ENCODE peak calls at places on chromosomes 4 and X, in four cellular contexts. S is psoas muscle, O is body of pancreas, F is esophagus squamous epithelium. I is an unnamed sample.
A peak's percentile ranks its signal among the peaks of the same experiment; 100 is the strongest.

GRCh38 chrX:108186811-108187210 is 95.2 kb downstream of the ATG4A start:
- DNase-seq in S (no peak), O (no peak), F (no peak), I (no peak)

GRCh38 chr4:139986108-139986507 is 167.9 kb downstream of the MAML3 start:
- DNase-seq in S (no peak), O (no peak), F (no peak), I (no peak)

GRCh38 chr4:183722738-183723560 is 63.9 kb downstream of the TRAPPC11 start:
- DNase-seq in S (peak; percentile 74), O (peak; percentile 86), F (no peak), I (peak; percentile 86)

GRCh38 chr4:22202351-22203343 is 254.1 kb upstream of the KCNIP4 start:
- DNase-seq in S (no peak), O (no peak), F (no peak), I (no peak)

GRCh38 chr4:109211671-109212070 is 90.8 kb downstream of the COL25A1 start:
- DNase-seq in S (no peak), O (no peak), F (no peak), I (no peak)

GRCh38 chr4:106019771-106020170 is 124.5 kb downstream of the NPNT start:
- DNase-seq in S (no peak), O (no peak), F (no peak), I (no peak)

GRCh38 chrX:154855256-154855655 is 20.8 kb upstream of the SMIM9 start:
- DNase-seq in S (no peak), O (no peak), F (no peak), I (no peak)

GRCh38 chrX:155864655-155865054 is 16.5 kb upstream of the VAMP7 start:
- DNase-seq in S (no peak), O (no peak), F (no peak), I (no peak)

GRCh38 chrX:132877954-132878536 is 80.4 kb downstream of the HS6ST2 start:
- DNase-seq in S (no peak), O (no peak), F (no peak), I (no peak)

GRCh38 chr4:1713003-1713397 is 881 bp upstream of the SLBP start:
- DNase-seq in S (no peak), O (no peak), F (no peak), I (no peak)

GRCh38 chr4:107050525-107051135 is 14.5 kb upstream of the DKK2 start:
- DNase-seq in S (no peak), O (no peak), F (no peak), I (no peak)

GRCh38 chr4:11436673-11437072 is 8.0 kb upstream of the HS3ST1 start:
- DNase-seq in S (no peak), O (no peak), F (no peak), I (no peak)

GRCh38 chr4:104064650-104065577 is 345.1 kb upstream of the TACR3 start:
- DNase-seq in S (peak; percentile 43), O (peak; percentile 74), F (no peak), I (peak; percentile 4)

GRCh38 chr4:179626687-179627086 is 2184.4 kb upstream of the AGA start:
- DNase-seq in S (no peak), O (no peak), F (no peak), I (no peak)
- TF ChIP-seq CTCF in S (no peak), O (no peak), F (no peak), I (no peak)

GRCh38 chrX:94742772-94743171 is 1068.8 kb downstream of the FAM133A start:
- DNase-seq in S (no peak), O (peak; percentile 48), F (no peak), I (no peak)
- TF ChIP-seq CTCF in S (no peak), O (no peak), F (no peak), I (no peak)

GRCh38 chr4:141652161-141652778 is 15.9 kb downstream of the IL15 start:
- DNase-seq in S (no peak), O (no peak), F (no peak), I (no peak)

GRCh38 chr4:141658316-141658715 is 21.9 kb downstream of the IL15 start:
- DNase-seq in S (no peak), O (no peak), F (no peak), I (peak; percentile 30)

GRCh38 chr4:141657550-141657949 is 21.2 kb downstream of the IL15 start:
- DNase-seq in S (no peak), O (no peak), F (no peak), I (no peak)

GRCh38 chr4:141656031-141656430 is 19.6 kb downstream of the IL15 start:
- DNase-seq in S (no peak), O (no peak), F (no peak), I (no peak)

DNA sequence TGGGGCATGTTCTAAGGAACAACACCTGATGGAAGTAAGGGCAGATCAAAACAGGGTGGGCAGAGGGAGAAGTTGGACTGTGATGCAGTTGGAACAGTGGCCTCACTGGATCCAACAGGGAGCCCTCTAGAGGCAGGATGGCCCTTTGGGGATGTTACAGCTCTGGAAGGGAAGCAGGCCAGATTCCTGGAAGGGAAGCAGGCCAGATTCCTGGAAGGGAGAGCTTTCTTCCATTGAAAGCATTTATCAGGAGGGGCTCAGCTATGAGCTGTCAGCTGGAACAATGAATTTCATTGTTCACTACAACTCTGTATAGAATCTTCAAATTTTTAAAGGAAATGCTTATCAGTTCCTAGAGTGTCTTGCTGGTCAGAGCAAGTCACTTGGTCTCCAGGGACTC is 17.7 kb downstream of the IL15 start:
- DNase-seq in S (peak; percentile 49), O (peak; percentile 39), F (no peak), I (no peak)
- TF ChIP-seq CTCF in S (peak; percentile 39), O (no peak), F (peak; percentile 21), I (peak; percentile 26)

GRCh38 chr4:6250984-6251295 is 18.7 kb upstream of the WFS1 start:
- DNase-seq in S (no peak), O (no peak), F (no peak), I (no peak)
- TF ChIP-seq CTCF in S (no peak), O (no peak), F (no peak), I (no peak)

DNA sequence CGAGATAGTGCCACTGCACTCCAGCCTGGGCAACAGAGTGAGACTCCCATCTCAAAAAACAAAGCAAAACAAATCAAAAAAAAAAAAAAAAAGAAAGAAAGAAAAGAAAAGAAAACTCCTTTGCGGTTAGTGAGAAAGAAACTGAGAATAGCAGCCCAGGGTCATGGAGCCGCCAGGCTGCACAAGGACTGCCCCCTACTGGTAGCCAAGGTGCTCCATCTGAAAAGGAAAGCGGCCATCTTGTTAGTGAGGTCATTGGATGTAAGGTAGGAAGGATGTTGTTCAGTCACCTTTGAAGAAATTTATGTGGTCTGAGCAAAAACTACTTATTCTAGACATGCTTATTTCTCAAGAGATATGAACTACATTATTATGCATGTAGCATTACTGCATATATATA is 660.6 kb upstream of the TENM3 start:
- DNase-seq in S (no peak), O (no peak), F (no peak), I (no peak)
- TF ChIP-seq CTCF in S (no peak), O (no peak), F (no peak), I (no peak)

GRCh38 chr4:19987746-19988145 is 264.0 kb upstream of the SLIT2 start:
- DNase-seq in S (no peak), O (no peak), F (no peak), I (no peak)

GRCh38 chr4:19993222-19993621 is 258.5 kb upstream of the SLIT2 start:
- DNase-seq in S (no peak), O (no peak), F (no peak), I (no peak)

DNA sequence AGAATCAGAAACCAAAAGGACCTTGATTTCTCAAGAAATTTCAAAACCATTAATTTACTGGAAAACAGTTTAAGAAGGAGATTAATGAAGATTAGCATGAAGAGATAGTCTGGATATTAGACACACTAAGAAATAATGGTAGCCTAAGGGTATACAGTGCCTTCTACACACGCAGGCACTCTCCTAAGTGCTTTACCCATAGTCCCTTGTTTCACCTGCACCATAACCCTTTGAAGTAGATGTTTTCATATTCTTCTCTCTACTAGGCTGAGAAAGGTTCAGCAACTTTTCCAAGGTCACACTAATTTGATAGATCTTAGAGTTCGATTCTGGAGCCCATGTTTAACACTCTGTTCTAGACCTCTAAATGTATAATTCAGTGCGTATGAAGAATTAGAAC is 259.0 kb upstream of the SLIT2 start:
- DNase-seq in S (no peak), O (no peak), F (no peak), I (no peak)
- TF ChIP-seq CTCF in S (no peak), O (no peak), F (no peak), I (no peak)

GRCh38 chr4:125317526-125317880 is 2.7 kb downstream of the FAT4 start:
- DNase-seq in S (peak; percentile 63), O (peak; percentile 49), F (no peak), I (peak; percentile 11)

GRCh38 chr4:125314676-125315570 is at the start of gene FAT4:
- DNase-seq in S (peak; percentile 97), O (peak; percentile 92), F (peak; percentile 61), I (peak; percentile 75)

GRCh38 chr4:125315571-125316390 is 1.0 kb downstream of the FAT4 start:
- DNase-seq in S (peak; percentile 76), O (peak; percentile 46), F (no peak), I (peak; percentile 37)

GRCh38 chr4:125316391-125316780 is 1.6 kb downstream of the FAT4 start:
- DNase-seq in S (peak; percentile 65), O (peak; percentile 50), F (no peak), I (peak; percentile 30)

DNA sequence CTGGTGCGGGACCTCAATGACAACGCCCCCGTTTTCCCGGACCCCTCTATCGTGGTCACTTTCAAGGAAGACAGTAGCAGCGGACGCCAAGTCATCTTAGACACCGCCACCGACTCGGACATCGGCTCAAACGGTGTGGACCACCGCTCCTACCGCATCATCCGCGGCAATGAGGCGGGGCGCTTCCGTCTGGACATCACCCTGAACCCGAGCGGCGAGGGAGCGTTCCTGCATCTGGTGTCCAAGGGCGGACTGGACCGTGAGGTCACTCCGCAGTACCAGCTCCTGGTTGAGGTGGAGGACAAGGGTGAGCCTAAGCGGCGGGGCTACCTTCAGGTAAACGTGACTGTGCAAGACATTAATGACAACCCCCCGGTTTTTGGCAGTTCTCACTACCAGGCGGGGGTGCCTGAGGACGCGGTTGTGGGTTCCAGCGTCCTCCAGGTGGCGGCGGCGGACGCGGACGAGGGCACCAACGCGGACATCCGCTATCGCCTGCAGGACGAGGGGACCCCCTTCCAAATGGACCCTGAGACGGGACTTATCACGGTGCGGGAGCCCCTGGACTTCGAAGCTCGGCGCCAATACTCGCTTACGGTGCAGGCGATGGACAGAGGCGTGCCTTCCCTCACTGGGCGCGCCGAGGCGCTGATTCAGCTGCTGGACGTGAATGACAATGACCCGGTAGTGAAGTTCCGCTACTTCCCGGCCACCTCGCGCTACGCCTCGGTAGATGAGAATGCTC is 2.2 kb downstream of the FAT4 start:
- DNase-seq in S (peak; percentile 76), O (peak; percentile 20), F (no peak), I (peak; percentile 23)
- TF ChIP-seq CTCF in S (no peak), O (no peak), F (no peak), I (no peak)

DNA sequence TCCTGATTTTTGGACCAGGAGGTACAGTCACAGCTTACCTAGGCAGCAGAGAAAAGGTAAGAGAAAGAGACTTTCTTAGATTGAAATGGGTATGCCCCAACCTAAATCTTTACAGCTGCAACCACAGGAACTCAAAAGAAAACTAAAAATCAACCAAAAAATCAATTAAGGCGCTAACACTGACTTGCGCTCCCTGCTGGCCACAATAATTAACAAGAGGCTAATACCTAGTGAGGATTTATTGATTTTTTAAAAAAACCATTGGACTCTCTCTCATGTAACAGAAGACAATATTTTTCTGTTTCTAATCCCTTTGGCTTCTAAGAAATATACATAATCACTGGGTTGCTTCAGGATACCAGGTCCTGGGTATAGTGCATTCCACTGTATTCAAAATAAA is 153.9 kb upstream of the TENM3 start:
- DNase-seq in S (no peak), O (peak; percentile 54), F (no peak), I (no peak)
- TF ChIP-seq CTCF in S (no peak), O (peak; percentile 26), F (no peak), I (peak; percentile 13)